ENCODE peak calls at places on chromosomes 5 and 9, in six cellular contexts. K is sigmoid colon, X is AG04450, O is DND-41, F is kidney, S is esophagus squamous epithelium. H is an unnamed sample.

GRCh38 chr5:124701873-124702272 is 44.6 kb downstream of the ZNF608 start:
- DNase-seq in X (no peak), S (no peak), O (no peak), K (no peak), F (no peak), H (no peak)

GRCh38 chr9:37370968-37371563 is 51.4 kb upstream of the GRHPR start:
- DNase-seq in S (no peak), F (no peak), K (no peak), O (no peak), X (no peak), H (no peak)

GRCh38 chr9:128091571-128091970 is 23.5 kb downstream of the SLC25A25 start:
- DNase-seq in X (no peak), O (no peak), S (no peak), K (no peak), F (peak; percentile 56), H (no peak)

GRCh38 chr5:141757402-141757801 is 75.4 kb upstream of the ARAP3 start:
- DNase-seq in F (no peak), X (no peak), K (no peak), S (no peak), O (no peak), H (no peak)

GRCh38 chr9:136965771-136966484 is 11.4 kb upstream of the PTGDS start:
- DNase-seq in S (no peak), X (no peak), O (peak; percentile 54), F (no peak), K (no peak), H (no peak)

GRCh38 chr5:73311291-73312110 is 137.1 kb downstream of the FOXD1 start:
- DNase-seq in O (no peak), F (peak; percentile 83), X (peak; percentile 66), S (no peak), K (no peak), H (no peak)

GRCh38 chr9:112783551-112783954 is 33.0 kb downstream of the SNX30 start:
- DNase-seq in S (no peak), O (no peak), K (no peak), F (no peak), X (no peak), H (no peak)

GRCh38 chr9:130714586-130715110 is 21.1 kb downstream of the EXOSC2 start:
- DNase-seq in X (no peak), K (no peak), S (no peak), O (no peak), F (no peak), H (no peak)

GRCh38 chr5:159094745-159095144 is 5.0 kb downstream of the EBF1 start:
- DNase-seq in X (no peak), F (peak; percentile 85), O (peak; percentile 86), K (peak; percentile 92), S (no peak), H (peak; percentile 55)

GRCh38 chr9:36485647-36486453 is 85.8 kb upstream of the RNF38 start:
- DNase-seq in S (no peak), O (no peak), F (no peak), X (no peak), K (peak; percentile 70), H (no peak)

GRCh38 chr9:135780086-135780485 is 78.1 kb downstream of the KCNT1 start:
- DNase-seq in F (no peak), X (no peak), K (no peak), O (no peak), S (no peak), H (no peak)

GRCh38 chr9:27471789-27472585 is 52.1 kb upstream of the IFNK start:
- DNase-seq in X (no peak), K (no peak), O (no peak), F (no peak), S (no peak), H (no peak)

GRCh38 chr5:134794136-134794535 is 35.6 kb downstream of the DDX46 start:
- DNase-seq in F (no peak), S (no peak), X (no peak), K (no peak), O (no peak), H (no peak)

GRCh38 chr5:82259172-82259800 is 18.9 kb downstream of the RPS23 start:
- DNase-seq in F (no peak), S (no peak), X (peak; percentile 11), O (no peak), K (no peak), H (no peak)

GRCh38 chr9:14692918-14693861 is at the start of gene ZDHHC21:
- DNase-seq in X (no peak), S (no peak), O (peak; percentile 62), F (peak; percentile 94), K (peak; percentile 83), H (peak; percentile 52)

GRCh38 chr9:17509151-17509550 is 69.7 kb upstream of the SH3GL2 start:
- DNase-seq in K (no peak), S (no peak), F (no peak), X (no peak), O (no peak), H (no peak)

GRCh38 chr5:94893404-94894145 is 275.1 kb downstream of the SLF1 start:
- DNase-seq in F (no peak), S (no peak), O (no peak), X (no peak), K (no peak), H (no peak)

GRCh38 chr9:94821098-94821930 is 94.8 kb downstream of the AOPEP start:
- DNase-seq in X (no peak), F (no peak), K (no peak), O (no peak), S (no peak), H (no peak)

GRCh38 chr5:93883459-93883858 is 142.1 kb upstream of the POU5F2 start:
- DNase-seq in X (no peak), K (no peak), F (no peak), S (no peak), O (no peak), H (no peak)

GRCh38 chr5:172701336-172702061 is 60.4 kb downstream of the NEURL1B start:
- DNase-seq in O (peak; percentile 20), F (peak; percentile 41), K (peak; percentile 60), S (no peak), X (no peak), H (no peak)

GRCh38 chr5:132525299-132525724 is 18.0 kb downstream of the IL5 start:
- DNase-seq in S (no peak), O (no peak), K (no peak), X (no peak), F (no peak), H (no peak)

GRCh38 chr9:89807682-89808075 is 202.9 kb downstream of the GADD45G start:
- DNase-seq in F (no peak), O (no peak), S (no peak), K (no peak), X (no peak), H (no peak)

GRCh38 chr9:26033346-26033745 is 355.1 kb upstream of the TUSC1 start:
- DNase-seq in F (no peak), K (no peak), X (no peak), S (no peak), O (no peak), H (no peak)

GRCh38 chr9:124017929-124018730 is 6.6 kb downstream of the LHX2 start:
- DNase-seq in X (no peak), S (no peak), K (no peak), F (no peak), O (no peak), H (no peak)

GRCh38 chr5:1753490-1753889 is 46.1 kb downstream of the MRPL36 start:
- DNase-seq in F (peak; percentile 40), X (no peak), K (peak; percentile 12), S (no peak), O (no peak), H (no peak)

DNA sequence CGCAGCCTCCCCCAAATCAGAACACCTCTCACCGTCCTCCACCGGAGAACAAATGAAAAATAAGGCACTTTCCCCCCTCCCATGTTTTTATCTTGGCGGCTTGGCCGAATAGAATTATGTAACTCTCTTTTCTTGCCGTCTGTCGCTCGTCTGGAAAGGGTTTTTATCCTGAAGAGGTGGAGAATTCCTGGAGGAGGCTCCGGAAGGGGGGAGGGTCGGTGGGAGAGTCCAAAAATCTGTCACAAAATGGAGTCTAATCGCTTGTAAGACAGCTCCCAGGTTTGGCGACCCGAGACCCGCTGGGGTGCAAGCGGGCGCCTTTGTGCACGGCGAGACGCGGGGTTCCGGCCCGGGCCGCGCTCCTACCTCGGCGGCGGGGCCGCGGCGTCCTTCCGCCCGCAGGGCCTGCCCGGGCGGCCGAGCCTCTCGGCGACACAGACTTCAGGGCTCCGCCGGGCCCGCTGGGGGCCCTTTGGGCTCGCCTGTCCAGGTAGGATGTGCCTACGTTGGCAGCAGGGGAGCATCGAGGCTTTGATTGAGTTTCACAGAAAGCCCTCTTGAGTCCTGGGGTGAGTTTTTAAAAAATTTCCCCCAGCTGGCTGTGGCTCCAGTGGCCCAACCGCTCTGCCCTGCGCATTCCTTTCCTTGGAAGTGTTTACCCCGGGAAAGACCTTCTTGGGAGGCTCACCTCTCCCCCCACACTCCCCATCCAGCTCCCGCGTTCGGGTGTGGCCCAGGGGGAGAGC is 5.0 kb downstream of the LMX1B start:
- DNase-seq in K (no peak), F (peak; percentile 55), O (no peak), X (no peak), S (no peak), H (no peak)
- H3K4me3 ChIP-seq in K (no peak overlapping the region), F (no peak overlapping the region), O (no peak overlapping the region), X (no peak overlapping the region), S (no peak overlapping the region), H (no peak overlapping the region)

DNA sequence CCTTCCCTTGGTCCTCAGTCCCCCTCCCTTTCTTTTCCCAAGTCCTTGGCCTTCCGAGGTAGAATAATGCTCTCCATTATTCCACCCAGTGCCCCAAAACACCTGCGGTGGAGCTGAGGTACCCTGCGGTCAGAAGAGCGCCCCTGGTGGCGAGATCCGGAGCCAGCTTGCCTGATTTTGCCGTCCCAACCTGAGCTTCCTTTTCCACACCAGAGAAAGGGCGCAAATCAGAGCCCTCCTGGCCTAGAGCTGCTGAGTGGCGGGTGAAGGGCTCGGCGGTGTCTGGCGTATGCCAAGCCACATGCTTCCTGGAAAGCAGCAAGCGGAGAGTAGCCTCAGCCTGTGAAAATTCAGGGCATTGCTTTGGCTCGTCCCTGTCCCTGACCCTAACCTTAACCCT is 21.1 kb upstream of the CARTPT start:
- DNase-seq in K (no peak), X (no peak), O (no peak), S (no peak), F (no peak), H (no peak)
- TF ChIP-seq CTCF in K (no peak), X (peak; percentile 45), O (peak; percentile 46), S (peak; percentile 11), F (no peak), H (no peak)

GRCh38 chr5:50995285-50995942 is 329.0 kb downstream of the PARP8 start:
- DNase-seq in K (no peak), F (no peak), S (no peak), O (no peak), X (no peak), H (no peak)
- H3K27ac ChIP-seq in K (no peak overlapping the region), F (no peak overlapping the region), S (no peak overlapping the region), O (no peak overlapping the region), X (no peak overlapping the region), H (no peak overlapping the region)

DNA sequence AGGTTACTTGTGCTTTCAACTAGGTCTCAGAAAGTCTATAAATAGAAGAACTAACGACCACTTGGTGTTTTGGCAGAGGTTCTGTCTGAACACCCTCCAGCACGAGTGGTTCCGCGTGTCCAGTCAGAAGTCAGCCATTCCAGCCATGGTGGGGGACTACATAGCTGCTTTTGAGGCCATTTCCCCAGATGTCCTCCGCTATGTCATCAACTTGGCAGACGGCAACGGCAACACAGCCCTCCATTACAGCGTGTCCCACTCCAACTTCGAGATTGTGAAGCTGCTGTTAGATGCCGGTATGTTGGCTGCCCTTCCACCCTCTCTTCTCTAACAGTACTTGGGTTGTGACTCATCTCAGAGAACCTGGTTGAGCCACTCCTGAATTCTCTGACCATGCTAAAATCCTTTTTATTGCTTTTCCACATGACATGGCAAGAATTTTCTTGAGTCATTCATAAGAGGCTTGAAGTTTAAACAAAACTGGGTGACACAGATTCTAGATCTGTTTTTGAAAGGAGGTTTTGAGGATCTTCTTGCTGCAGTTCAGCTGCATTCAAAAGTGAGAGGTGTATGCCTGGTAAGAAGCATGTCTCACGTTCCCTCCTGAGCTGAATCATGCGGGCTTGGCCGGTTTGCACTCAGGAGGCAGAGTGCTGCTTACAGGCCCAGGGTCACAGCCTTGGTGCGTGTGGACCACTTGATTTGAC is 103.1 kb upstream of the DMRT1 start:
- DNase-seq in K (peak; percentile 93), O (no peak), F (no peak), S (no peak), X (peak; percentile 88), H (no peak)
- H3K4me3 ChIP-seq in K (no peak overlapping the region), O (no peak overlapping the region), F (no peak overlapping the region), S (no peak overlapping the region), X (peak overlapping the region; percentile 31), H (no peak overlapping the region)